ENCODE peak calls at places on chromosomes 4 and X, in ten cellular contexts. S is heart right ventricle, V is endodermal cell, A is IMR-90, U is cardiac muscle cell, K is SJCRH30, D is tibial nerve, J is lower lobe of right lung, X is adipocyte, L is brain microvascular endothelial cell. F is an unnamed sample.

GRCh38 chr4:11337287-11337686 is 91.4 kb downstream of the HS3ST1 start:
- DNase-seq in S (no peak), V (no peak), A (no peak), U (no peak), K (no peak), D (no peak), J (no peak), X (no peak), L (no peak), F (no peak)

GRCh38 chr4:79297029-79297428 is 28.8 kb downstream of the NAA11 start:
- DNase-seq in S (peak; percentile 4), V (no peak), A (no peak), U (no peak), K (no peak), D (no peak), J (no peak), X (no peak), L (no peak), F (no peak)

GRCh38 chr4:151806511-151806927 is 45.7 kb upstream of the GATB start:
- DNase-seq in S (no peak), V (peak; percentile 44), A (peak; percentile 89), U (peak; percentile 84), K (peak; percentile 26), D (no peak), J (no peak), X (peak; percentile 69), L (peak; percentile 78), F (no peak)

GRCh38 chr4:186700746-186701145 is 22.9 kb downstream of the FAT1 start:
- DNase-seq in S (peak; percentile 61), V (no peak), A (peak; percentile 76), U (no peak), K (peak; percentile 43), D (peak; percentile 73), J (no peak), X (no peak), L (peak; percentile 41), F (no peak)

GRCh38 chr4:1199556-1200331 is 27.4 kb upstream of the SPON2 start:
- DNase-seq in S (no peak), V (peak; percentile 36), A (no peak), U (no peak), K (no peak), D (no peak), J (no peak), X (no peak), L (no peak), F (no peak)

GRCh38 chr4:153293675-153294057 is 50.8 kb upstream of the MND1 start:
- DNase-seq in S (no peak), V (no peak), A (no peak), U (no peak), K (no peak), D (no peak), J (no peak), X (no peak), L (no peak), F (no peak)

GRCh38 chr4:38160487-38161207 is 200.4 kb downstream of the PTTG2 start:
- DNase-seq in S (no peak), V (peak; percentile 55), A (peak; percentile 99), U (no peak), K (peak; percentile 17), D (peak; percentile 73), J (no peak), X (peak; percentile 94), L (peak; percentile 98), F (peak; percentile 100)

GRCh38 chr4:87044511-87045369 is 109.9 kb downstream of the AFF1 start:
- DNase-seq in S (no peak), V (no peak), A (no peak), U (no peak), K (no peak), D (no peak), J (no peak), X (no peak), L (no peak), F (peak; percentile 29)

GRCh38 chr4:1226167-1226514 is 22.8 kb downstream of the CTBP1 start:
- DNase-seq in S (peak; percentile 84), V (no peak), A (no peak), U (no peak), K (no peak), D (no peak), J (no peak), X (no peak), L (no peak), F (no peak)

GRCh38 chrX:1476682-1477081 is 24.0 kb upstream of the ASMTL start:
- DNase-seq in S (no peak), V (no peak), A (no peak), U (no peak), K (no peak), D (no peak), J (no peak), X (no peak), L (no peak), F (no peak)

GRCh38 chrX:65706041-65706828 is 38.8 kb downstream of the MSN start:
- DNase-seq in S (peak; percentile 22), V (peak; percentile 61), A (peak; percentile 85), U (peak; percentile 9), K (peak; percentile 65), D (no peak), J (no peak), X (peak; percentile 60), L (peak; percentile 46), F (peak; percentile 88)

GRCh38 chr4:48620861-48621260 is 130.8 kb downstream of the ZAR1 start:
- DNase-seq in S (no peak), V (no peak), A (no peak), U (no peak), K (no peak), D (no peak), J (no peak), X (no peak), L (no peak), F (peak; percentile 83)
- H3K36me3 ChIP-seq in S (peaks cover 4% of the 10 kb centered on the region), V (peaks cover 44% of the 10 kb centered on the region), A (peaks cover 6% of the 10 kb centered on the region), U (peaks cover 9% of the 10 kb centered on the region), K (peaks cover 16% of the 10 kb centered on the region), D (no peaks in the 10 kb centered on the region), J (peaks cover 37% of the 10 kb centered on the region), X (no peaks in the 10 kb centered on the region), L (no peaks in the 10 kb centered on the region), F (peaks cover 5% of the 10 kb centered on the region)

GRCh38 chr4:8113611-8114343 is 44.8 kb downstream of the ABLIM2 start:
- DNase-seq in S (no peak), V (no peak), A (no peak), U (no peak), K (no peak), D (no peak), J (no peak), X (no peak), L (no peak), F (no peak)

GRCh38 chr4:8115203-8115520 is 43.5 kb downstream of the ABLIM2 start:
- DNase-seq in S (no peak), V (no peak), A (no peak), U (no peak), K (no peak), D (no peak), J (no peak), X (no peak), L (no peak), F (no peak)

GRCh38 chr4:8115916-8116315 is 42.7 kb downstream of the ABLIM2 start:
- DNase-seq in S (no peak), V (no peak), A (no peak), U (no peak), K (no peak), D (no peak), J (no peak), X (no peak), L (no peak), F (no peak)

GRCh38 chr4:8112672-8113071 is 45.9 kb downstream of the ABLIM2 start:
- DNase-seq in S (no peak), V (no peak), A (no peak), U (no peak), K (no peak), D (no peak), J (no peak), X (no peak), L (no peak), F (no peak)

GRCh38 chr4:8114456-8115202 is 44.0 kb downstream of the ABLIM2 start:
- DNase-seq in S (no peak), V (no peak), A (no peak), U (no peak), K (no peak), D (no peak), J (no peak), X (no peak), L (no peak), F (no peak)
- H3K4me3 ChIP-seq in S (no peak overlapping the region), V (no peak overlapping the region), A (no peak overlapping the region), U (no peak overlapping the region), K (no peak overlapping the region), D (no peak overlapping the region), J (no peak overlapping the region), X (no peak overlapping the region), L (no peak overlapping the region), F (no peak overlapping the region)

GRCh38 chr4:89995824-89996223 is 101.2 kb downstream of the MMRN1 start:
- DNase-seq in S (no peak), V (no peak), A (no peak), U (no peak), K (no peak), D (no peak), J (no peak), X (no peak), L (no peak), F (no peak)

GRCh38 chr4:89997171-89997704 is 102.6 kb downstream of the MMRN1 start:
- DNase-seq in S (no peak), V (no peak), A (no peak), U (no peak), K (no peak), D (no peak), J (no peak), X (no peak), L (no peak), F (no peak)

GRCh38 chr4:89995006-89995405 is 100.4 kb downstream of the MMRN1 start:
- DNase-seq in S (no peak), V (no peak), A (no peak), U (no peak), K (no peak), D (no peak), J (no peak), X (no peak), L (no peak), F (no peak)

GRCh38 chr4:89992744-89993143 is 98.1 kb downstream of the MMRN1 start:
- DNase-seq in S (no peak), V (no peak), A (no peak), U (no peak), K (no peak), D (no peak), J (no peak), X (no peak), L (no peak), F (no peak)

GRCh38 chr4:89994176-89994873 is 99.7 kb downstream of the MMRN1 start:
- DNase-seq in S (no peak), V (no peak), A (no peak), U (no peak), K (no peak), D (no peak), J (no peak), X (no peak), L (no peak), F (peak; percentile 18)
- H3K27me3 ChIP-seq in S (no peaks in the 10 kb centered on the region), V (no peaks in the 10 kb centered on the region), A (no peaks in the 10 kb centered on the region), U (no peaks in the 10 kb centered on the region), K (no peaks in the 10 kb centered on the region), D (no peaks in the 10 kb centered on the region), J (no peaks in the 10 kb centered on the region), X (no peaks in the 10 kb centered on the region), L (no peaks in the 10 kb centered on the region), F (peaks cover 3% of the 10 kb centered on the region)

GRCh38 chr4:75980576-75980975 is 10.2 kb downstream of the SDAD1 start:
- DNase-seq in S (no peak), V (no peak), A (no peak), U (no peak), K (no peak), D (no peak), J (no peak), X (no peak), L (no peak), F (no peak)

GRCh38 chr4:75973770-75974169 is 17.0 kb downstream of the SDAD1 start:
- DNase-seq in S (no peak), V (no peak), A (no peak), U (no peak), K (no peak), D (no peak), J (no peak), X (no peak), L (no peak), F (no peak)

GRCh38 chr4:75976177-75976576 is 14.6 kb downstream of the SDAD1 start:
- DNase-seq in S (no peak), V (no peak), A (no peak), U (no peak), K (no peak), D (no peak), J (no peak), X (no peak), L (no peak), F (no peak)
- H3K36me3 ChIP-seq in S (peaks cover 65% of the 10 kb centered on the region), V (peaks cover 80% of the 10 kb centered on the region), A (peaks cover 46% of the 10 kb centered on the region), U (peaks cover 45% of the 10 kb centered on the region), K (peaks cover 84% of the 10 kb centered on the region), D (peaks cover 35% of the 10 kb centered on the region), J (peaks cover 99% of the 10 kb centered on the region), X (peaks cover 87% of the 10 kb centered on the region), L (peaks cover 57% of the 10 kb centered on the region), F (peaks cover 14% of the 10 kb centered on the region)